ENCODE peak calls at places on chromosomes 3 and 15, in six cellular contexts. One of them, this sample, is unnamed.

GRCh38 chr3:16370872-16371740 is 106.1 kb downstream of the OXNAD1 start:
- DNase-seq in SK-N-SH: no peak
- DNase-seq in OCI-LY7: peak; percentile 64
- DNase-seq in MM.1S: no peak
- DNase-seq in PC-9: no peak
- DNase-seq in hepatocyte: peak; percentile 20
- DNase-seq in this sample: peak; percentile 92

GRCh38 chr3:60070366-60070765 is 1020.5 kb upstream of the CFAP20DC start:
- DNase-seq in SK-N-SH: no peak
- DNase-seq in hepatocyte: no peak
- DNase-seq in MM.1S: no peak
- DNase-seq in PC-9: no peak
- DNase-seq in OCI-LY7: no peak
- DNase-seq in this sample: no peak

GRCh38 chr3:5011555-5012256 is 32.5 kb downstream of the BHLHE40 start:
- DNase-seq in PC-9: no peak
- DNase-seq in OCI-LY7: peak; percentile 87
- DNase-seq in SK-N-SH: no peak
- DNase-seq in hepatocyte: no peak
- DNase-seq in MM.1S: no peak
- DNase-seq in this sample: peak; percentile 82

GRCh38 chr15:50816191-50816590 is 50.7 kb upstream of the SPPL2A start:
- DNase-seq in hepatocyte: no peak
- DNase-seq in PC-9: peak; percentile 76
- DNase-seq in OCI-LY7: no peak
- DNase-seq in SK-N-SH: no peak
- DNase-seq in MM.1S: no peak
- DNase-seq in this sample: no peak

GRCh38 chr15:66704783-66705113 is 2.7 kb downstream of the SMAD6 start:
- DNase-seq in MM.1S: no peak
- DNase-seq in hepatocyte: peak; percentile 54
- DNase-seq in SK-N-SH: no peak
- DNase-seq in OCI-LY7: no peak
- DNase-seq in PC-9: peak; percentile 23
- DNase-seq in this sample: no peak

GRCh38 chr3:43185656-43186375 is 79.9 kb upstream of the POMGNT2 start:
- DNase-seq in SK-N-SH: no peak
- DNase-seq in PC-9: no peak
- DNase-seq in hepatocyte: no peak
- DNase-seq in OCI-LY7: no peak
- DNase-seq in MM.1S: no peak
- DNase-seq in this sample: no peak

GRCh38 chr3:124774305-124774673 is 44.0 kb downstream of the UMPS start:
- DNase-seq in PC-9: peak; percentile 57
- DNase-seq in hepatocyte: peak; percentile 40
- DNase-seq in MM.1S: no peak
- DNase-seq in OCI-LY7: no peak
- DNase-seq in SK-N-SH: no peak
- DNase-seq in this sample: peak; percentile 10

GRCh38 chr3:187136936-187137335 is 2.4 kb downstream of the RPL39L start:
- DNase-seq in PC-9: peak; percentile 36
- DNase-seq in hepatocyte: no peak
- DNase-seq in OCI-LY7: no peak
- DNase-seq in SK-N-SH: no peak
- DNase-seq in MM.1S: no peak
- DNase-seq in this sample: no peak

GRCh38 chr3:52541050-52541449 is 4.6 kb downstream of the UQCC5 start:
- DNase-seq in MM.1S: no peak
- DNase-seq in SK-N-SH: no peak
- DNase-seq in PC-9: no peak
- DNase-seq in OCI-LY7: no peak
- DNase-seq in hepatocyte: no peak
- DNase-seq in this sample: no peak

GRCh38 chr15:72785452-72786243 is 2.1 kb upstream of the ADPGK start:
- DNase-seq in SK-N-SH: no peak
- DNase-seq in OCI-LY7: no peak
- DNase-seq in PC-9: no peak
- DNase-seq in hepatocyte: peak; percentile 52
- DNase-seq in MM.1S: no peak
- DNase-seq in this sample: no peak

GRCh38 chr3:153734777-153735551 is 386.2 kb upstream of the ARHGEF26 start:
- DNase-seq in SK-N-SH: no peak
- DNase-seq in MM.1S: no peak
- DNase-seq in OCI-LY7: no peak
- DNase-seq in PC-9: no peak
- DNase-seq in hepatocyte: peak; percentile 73
- DNase-seq in this sample: no peak

GRCh38 chr3:105369501-105370371 is 3.0 kb downstream of the ALCAM start:
- DNase-seq in OCI-LY7: peak; percentile 81
- DNase-seq in hepatocyte: peak; percentile 79
- DNase-seq in MM.1S: peak; percentile 65
- DNase-seq in SK-N-SH: peak; percentile 47
- DNase-seq in PC-9: peak; percentile 73
- DNase-seq in this sample: peak; percentile 81

GRCh38 chr3:158794936-158795518 is 6.8 kb upstream of the MFSD1 start:
- DNase-seq in PC-9: no peak
- DNase-seq in hepatocyte: peak; percentile 54
- DNase-seq in MM.1S: peak; percentile 76
- DNase-seq in SK-N-SH: peak; percentile 20
- DNase-seq in OCI-LY7: peak; percentile 61
- DNase-seq in this sample: peak; percentile 75

GRCh38 chr3:155244699-155245098 is 48.8 kb downstream of the STRIT1 start:
- DNase-seq in MM.1S: no peak
- DNase-seq in PC-9: no peak
- DNase-seq in SK-N-SH: no peak
- DNase-seq in OCI-LY7: no peak
- DNase-seq in hepatocyte: no peak
- DNase-seq in this sample: peak; percentile 42

GRCh38 chr3:126550488-126551051 is 8.2 kb downstream of the C3orf22 start:
- DNase-seq in MM.1S: no peak
- DNase-seq in OCI-LY7: no peak
- DNase-seq in hepatocyte: no peak
- DNase-seq in SK-N-SH: peak; percentile 54
- DNase-seq in PC-9: no peak
- DNase-seq in this sample: no peak

GRCh38 chr15:35305906-35306305 is 220.8 kb upstream of the NANOGP8 start:
- DNase-seq in SK-N-SH: no peak
- DNase-seq in OCI-LY7: no peak
- DNase-seq in MM.1S: no peak
- DNase-seq in hepatocyte: peak; percentile 44
- DNase-seq in PC-9: peak; percentile 2
- DNase-seq in this sample: no peak

GRCh38 chr15:63843901-63844317 is 10.2 kb upstream of the HERC1 start:
- DNase-seq in hepatocyte: peak; percentile 19
- DNase-seq in MM.1S: no peak
- DNase-seq in OCI-LY7: no peak
- DNase-seq in SK-N-SH: no peak
- DNase-seq in PC-9: peak; percentile 20
- DNase-seq in this sample: no peak

GRCh38 chr3:10641760-10642159 is 136.4 kb upstream of the ATP2B2 start:
- DNase-seq in PC-9: no peak
- DNase-seq in MM.1S: no peak
- DNase-seq in SK-N-SH: no peak
- DNase-seq in hepatocyte: no peak
- DNase-seq in OCI-LY7: no peak
- DNase-seq in this sample: no peak

GRCh38 chr3:52471371-52472238 is 16.2 kb downstream of the NISCH start:
- DNase-seq in MM.1S: peak; percentile 37
- DNase-seq in OCI-LY7: peak; percentile 52
- DNase-seq in PC-9: no peak
- DNase-seq in hepatocyte: peak; percentile 69
- DNase-seq in SK-N-SH: peak; percentile 83
- DNase-seq in this sample: peak; percentile 77

GRCh38 chr3:54122046-54122801 is at the start of gene CACNA2D3:
- DNase-seq in MM.1S: peak; percentile 65
- DNase-seq in OCI-LY7: no peak
- DNase-seq in SK-N-SH: peak; percentile 74
- DNase-seq in hepatocyte: peak; percentile 67
- DNase-seq in PC-9: no peak
- DNase-seq in this sample: peak; percentile 72

DNA sequence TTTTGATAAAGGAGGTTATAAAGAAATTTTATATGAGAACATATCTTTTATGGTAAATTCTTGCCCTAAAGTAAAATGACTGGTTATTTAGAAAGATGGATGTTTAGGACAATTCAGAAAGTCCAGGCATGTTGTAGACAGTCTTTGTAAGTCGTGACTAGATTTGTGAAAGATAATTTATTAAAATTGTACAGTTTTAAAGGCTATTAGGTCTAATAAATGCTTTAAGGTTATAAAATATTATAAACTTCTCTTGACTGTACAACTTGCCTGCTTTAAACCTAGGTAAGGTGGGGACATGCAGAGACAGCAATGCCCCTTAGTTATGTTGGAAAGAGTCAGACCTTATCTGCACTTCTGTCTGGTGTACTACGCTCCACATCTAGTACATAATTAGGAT is 933.5 kb downstream of the SI start:
- DNase-seq in OCI-LY7: no peak
- DNase-seq in hepatocyte: no peak
- DNase-seq in PC-9: no peak
- DNase-seq in MM.1S: no peak
- DNase-seq in SK-N-SH: no peak
- DNase-seq in this sample: no peak
- H3K9me3 ChIP-seq in OCI-LY7: peaks cover 20% of the 10 kb centered on the region
- H3K9me3 ChIP-seq in hepatocyte: no peaks in the 10 kb centered on the region
- H3K9me3 ChIP-seq in PC-9: peaks cover 5% of the 10 kb centered on the region
- H3K9me3 ChIP-seq in MM.1S: no peaks in the 10 kb centered on the region
- H3K9me3 ChIP-seq in SK-N-SH: peaks cover 7% of the 10 kb centered on the region
- H3K9me3 ChIP-seq in this sample: peaks cover 44% of the 10 kb centered on the region

GRCh38 chr3:78360849-78361248 is 1321.0 kb downstream of the ROBO2 start:
- DNase-seq in PC-9: no peak
- DNase-seq in MM.1S: no peak
- DNase-seq in SK-N-SH: no peak
- DNase-seq in hepatocyte: no peak
- DNase-seq in OCI-LY7: no peak
- DNase-seq in this sample: no peak
- H3K9me2 ChIP-seq in PC-9: no peaks in the 10 kb centered on the region
- H3K9me2 ChIP-seq in MM.1S: no peaks in the 10 kb centered on the region
- H3K9me2 ChIP-seq in SK-N-SH: no peaks in the 10 kb centered on the region
- H3K9me2 ChIP-seq in hepatocyte: no peaks in the 10 kb centered on the region
- H3K9me2 ChIP-seq in OCI-LY7: no peaks in the 10 kb centered on the region
- H3K9me2 ChIP-seq in this sample: no peaks in the 10 kb centered on the region

GRCh38 chr3:149954812-149955211 is 15.9 kb downstream of the PFN2 start:
- DNase-seq in hepatocyte: no peak
- DNase-seq in PC-9: no peak
- DNase-seq in OCI-LY7: no peak
- DNase-seq in MM.1S: no peak
- DNase-seq in SK-N-SH: peak; percentile 61
- DNase-seq in this sample: no peak

DNA sequence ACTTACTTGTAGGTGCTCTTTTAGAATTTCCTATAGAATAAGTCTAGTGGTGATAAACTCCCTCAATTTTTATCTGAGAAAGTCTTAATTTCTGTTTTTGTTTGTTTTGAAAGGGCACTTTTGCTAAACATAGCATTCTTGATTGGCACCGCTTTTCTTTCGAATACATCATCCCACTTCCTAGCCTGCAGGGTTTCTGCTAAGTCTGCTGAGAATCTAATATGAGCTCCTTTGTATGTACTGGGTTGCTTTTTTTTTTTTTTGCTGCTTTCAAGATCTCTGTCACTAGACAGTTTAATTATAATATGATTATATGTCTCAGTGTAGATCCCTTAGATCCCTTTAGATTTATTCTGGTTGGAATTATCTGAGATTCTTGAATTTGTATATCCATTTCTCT is 21.5 kb downstream of the PFN2 start:
- DNase-seq in OCI-LY7: no peak
- DNase-seq in hepatocyte: no peak
- DNase-seq in MM.1S: no peak
- DNase-seq in SK-N-SH: no peak
- DNase-seq in PC-9: no peak
- DNase-seq in this sample: no peak
- H3K9me3 ChIP-seq in OCI-LY7: no peaks in the 10 kb centered on the region
- H3K9me3 ChIP-seq in hepatocyte: no peaks in the 10 kb centered on the region
- H3K9me3 ChIP-seq in MM.1S: no peaks in the 10 kb centered on the region
- H3K9me3 ChIP-seq in SK-N-SH: no peaks in the 10 kb centered on the region
- H3K9me3 ChIP-seq in PC-9: no peaks in the 10 kb centered on the region
- H3K9me3 ChIP-seq in this sample: no peaks in the 10 kb centered on the region

GRCh38 chr3:41163399-41163798 is 35.9 kb upstream of the CTNNB1 start:
- DNase-seq in hepatocyte: peak; percentile 37
- DNase-seq in PC-9: no peak
- DNase-seq in SK-N-SH: no peak
- DNase-seq in MM.1S: no peak
- DNase-seq in OCI-LY7: no peak
- DNase-seq in this sample: no peak

GRCh38 chr3:41162981-41163380 is 36.3 kb upstream of the CTNNB1 start:
- DNase-seq in MM.1S: no peak
- DNase-seq in hepatocyte: no peak
- DNase-seq in SK-N-SH: no peak
- DNase-seq in PC-9: no peak
- DNase-seq in OCI-LY7: no peak
- DNase-seq in this sample: no peak

GRCh38 chr3:41169038-41169437 is 30.3 kb upstream of the CTNNB1 start:
- DNase-seq in MM.1S: no peak
- DNase-seq in PC-9: no peak
- DNase-seq in SK-N-SH: no peak
- DNase-seq in hepatocyte: peak; percentile 18
- DNase-seq in OCI-LY7: no peak
- DNase-seq in this sample: no peak

GRCh38 chr3:41167722-41168497 is 31.4 kb upstream of the CTNNB1 start:
- DNase-seq in SK-N-SH: no peak
- DNase-seq in MM.1S: no peak
- DNase-seq in hepatocyte: no peak
- DNase-seq in OCI-LY7: no peak
- DNase-seq in PC-9: no peak
- DNase-seq in this sample: no peak

DNA sequence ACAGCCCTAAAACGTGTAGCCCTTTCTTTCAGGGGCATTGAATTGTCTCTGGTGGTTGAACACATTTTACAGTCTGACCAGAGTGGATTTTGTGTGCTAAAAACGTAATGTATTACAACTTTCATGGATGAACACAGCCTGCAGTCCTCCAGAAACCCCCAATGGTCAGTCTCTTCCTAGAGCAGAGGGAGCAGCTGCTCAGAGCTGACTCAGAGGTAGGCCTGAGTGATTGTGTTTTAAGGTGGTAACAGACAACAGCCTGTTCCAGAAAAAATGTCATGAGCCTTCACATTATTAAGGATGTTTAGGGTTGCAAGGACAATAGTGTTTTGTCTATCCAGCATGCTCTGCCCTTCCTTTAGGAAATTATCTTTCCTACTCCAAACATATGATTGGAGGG is 34.5 kb upstream of the CTNNB1 start:
- DNase-seq in MM.1S: no peak
- DNase-seq in SK-N-SH: no peak
- DNase-seq in OCI-LY7: no peak
- DNase-seq in PC-9: no peak
- DNase-seq in hepatocyte: no peak
- DNase-seq in this sample: no peak
- H3K9me2 ChIP-seq in MM.1S: no peaks in the 10 kb centered on the region
- H3K9me2 ChIP-seq in SK-N-SH: no peaks in the 10 kb centered on the region
- H3K9me2 ChIP-seq in OCI-LY7: no peaks in the 10 kb centered on the region
- H3K9me2 ChIP-seq in PC-9: no peaks in the 10 kb centered on the region
- H3K9me2 ChIP-seq in hepatocyte: no peaks in the 10 kb centered on the region
- H3K9me2 ChIP-seq in this sample: no peaks in the 10 kb centered on the region